ENCODE peak calls at places on chromosomes 5 and 9, in four cellular contexts. One of them, this sample, is unnamed. For H3K36me3, the result is how much of the 10 kb centered on the place peaks cover.

GRCh38 chr5:26148569-26149107 is 889.7 kb downstream of the CDH9 start:
- DNase-seq in CD8-positive, alpha-beta memory T cell: no peak
- DNase-seq in effector memory CD4-positive, alpha-beta T cell: no peak
- DNase-seq in mesendoderm: peak
- DNase-seq in this sample: peak

GRCh38 chr5:154408806-154409205 is 37.0 kb upstream of the SAP30L start:
- DNase-seq in effector memory CD4-positive, alpha-beta T cell: no peak
- DNase-seq in mesendoderm: no peak
- DNase-seq in CD8-positive, alpha-beta memory T cell: no peak
- DNase-seq in this sample: no peak

GRCh38 chr9:82457959-82458358 is 469.4 kb downstream of the SPATA31D1 start:
- DNase-seq in CD8-positive, alpha-beta memory T cell: no peak
- DNase-seq in mesendoderm: no peak
- DNase-seq in effector memory CD4-positive, alpha-beta T cell: no peak
- DNase-seq in this sample: no peak

GRCh38 chr9:111627260-111627963 is 3.7 kb upstream of the DNAJC25 start:
- DNase-seq in CD8-positive, alpha-beta memory T cell: no peak
- DNase-seq in mesendoderm: no peak
- DNase-seq in effector memory CD4-positive, alpha-beta T cell: no peak
- DNase-seq in this sample: no peak

GRCh38 chr5:132479812-132480441 is 10.6 kb downstream of the IRF1 start:
- DNase-seq in mesendoderm: no peak
- DNase-seq in effector memory CD4-positive, alpha-beta T cell: no peak
- DNase-seq in CD8-positive, alpha-beta memory T cell: peak
- DNase-seq in this sample: no peak

GRCh38 chr9:82781965-82782392 is 281.0 kb downstream of the RASEF start:
- DNase-seq in mesendoderm: no peak
- DNase-seq in effector memory CD4-positive, alpha-beta T cell: no peak
- DNase-seq in CD8-positive, alpha-beta memory T cell: no peak
- DNase-seq in this sample: no peak

GRCh38 chr9:75087279-75087823 is 604 bp downstream of the NMRK1 start:
- DNase-seq in effector memory CD4-positive, alpha-beta T cell: peak
- DNase-seq in mesendoderm: peak
- DNase-seq in CD8-positive, alpha-beta memory T cell: peak
- DNase-seq in this sample: peak

GRCh38 chr5:67268233-67269011 is 71.8 kb upstream of the CD180 start:
- DNase-seq in mesendoderm: no peak
- DNase-seq in CD8-positive, alpha-beta memory T cell: no peak
- DNase-seq in effector memory CD4-positive, alpha-beta T cell: no peak
- DNase-seq in this sample: no peak

GRCh38 chr5:31859096-31859495 is 220.2 kb downstream of the PDZD2 start:
- DNase-seq in CD8-positive, alpha-beta memory T cell: no peak
- DNase-seq in mesendoderm: no peak
- DNase-seq in effector memory CD4-positive, alpha-beta T cell: no peak
- DNase-seq in this sample: no peak

GRCh38 chr5:78405820-78406750 is 45.7 kb downstream of the SCAMP1 start:
- DNase-seq in CD8-positive, alpha-beta memory T cell: no peak
- DNase-seq in effector memory CD4-positive, alpha-beta T cell: no peak
- DNase-seq in mesendoderm: no peak
- DNase-seq in this sample: no peak

GRCh38 chr5:77033338-77033737 is 3.1 kb downstream of the AGGF1 start:
- DNase-seq in mesendoderm: peak
- DNase-seq in effector memory CD4-positive, alpha-beta T cell: no peak
- DNase-seq in CD8-positive, alpha-beta memory T cell: no peak
- DNase-seq in this sample: no peak

GRCh38 chr5:77032635-77033034 is 2.4 kb downstream of the AGGF1 start:
- DNase-seq in mesendoderm: no peak
- DNase-seq in effector memory CD4-positive, alpha-beta T cell: no peak
- DNase-seq in CD8-positive, alpha-beta memory T cell: no peak
- DNase-seq in this sample: no peak

GRCh38 chr5:77030097-77031071 is at the start of gene AGGF1:
- DNase-seq in effector memory CD4-positive, alpha-beta T cell: peak
- DNase-seq in CD8-positive, alpha-beta memory T cell: peak
- DNase-seq in mesendoderm: peak
- DNase-seq in this sample: peak

GRCh38 chr5:77035950-77036349 is 5.7 kb downstream of the AGGF1 start:
- DNase-seq in effector memory CD4-positive, alpha-beta T cell: no peak
- DNase-seq in CD8-positive, alpha-beta memory T cell: no peak
- DNase-seq in mesendoderm: no peak
- DNase-seq in this sample: no peak
- H3K36me3 ChIP-seq in effector memory CD4-positive, alpha-beta T cell: under half
- H3K36me3 ChIP-seq in CD8-positive, alpha-beta memory T cell: under half
- H3K36me3 ChIP-seq in mesendoderm: under half
- H3K36me3 ChIP-seq in this sample: under half

GRCh38 chr9:26935847-26936246 is 11.2 kb downstream of the PLAA start:
- DNase-seq in mesendoderm: no peak
- DNase-seq in effector memory CD4-positive, alpha-beta T cell: no peak
- DNase-seq in CD8-positive, alpha-beta memory T cell: no peak
- DNase-seq in this sample: no peak
- H3K4me3 ChIP-seq in mesendoderm: no peak
- H3K4me3 ChIP-seq in effector memory CD4-positive, alpha-beta T cell: no peak
- H3K4me3 ChIP-seq in CD8-positive, alpha-beta memory T cell: no peak
- H3K4me3 ChIP-seq in this sample: no peak

GRCh38 chr9:128493424-128493823 is 11.1 kb upstream of the GLE1 start:
- DNase-seq in mesendoderm: no peak
- DNase-seq in effector memory CD4-positive, alpha-beta T cell: no peak
- DNase-seq in CD8-positive, alpha-beta memory T cell: no peak
- DNase-seq in this sample: peak
- H3K36me3 ChIP-seq in mesendoderm: under half
- H3K36me3 ChIP-seq in effector memory CD4-positive, alpha-beta T cell: under half
- H3K36me3 ChIP-seq in CD8-positive, alpha-beta memory T cell: under half
- H3K36me3 ChIP-seq in this sample: under half

GRCh38 chr5:142396436-142396835 is 71.6 kb upstream of the SPRY4 start:
- DNase-seq in effector memory CD4-positive, alpha-beta T cell: no peak
- DNase-seq in mesendoderm: no peak
- DNase-seq in CD8-positive, alpha-beta memory T cell: no peak
- DNase-seq in this sample: no peak
- H3K4me3 ChIP-seq in effector memory CD4-positive, alpha-beta T cell: no peak
- H3K4me3 ChIP-seq in mesendoderm: no peak
- H3K4me3 ChIP-seq in CD8-positive, alpha-beta memory T cell: no peak
- H3K4me3 ChIP-seq in this sample: no peak

GRCh38 chr5:54544044-54544443 is 26.5 kb downstream of the SNX18 start:
- DNase-seq in mesendoderm: no peak
- DNase-seq in effector memory CD4-positive, alpha-beta T cell: no peak
- DNase-seq in CD8-positive, alpha-beta memory T cell: no peak
- DNase-seq in this sample: no peak

GRCh38 chr5:54551292-54551691 is 33.7 kb downstream of the SNX18 start:
- DNase-seq in CD8-positive, alpha-beta memory T cell: no peak
- DNase-seq in effector memory CD4-positive, alpha-beta T cell: no peak
- DNase-seq in mesendoderm: no peak
- DNase-seq in this sample: no peak

GRCh38 chr5:54548565-54548964 is 31.0 kb downstream of the SNX18 start:
- DNase-seq in mesendoderm: no peak
- DNase-seq in effector memory CD4-positive, alpha-beta T cell: no peak
- DNase-seq in CD8-positive, alpha-beta memory T cell: no peak
- DNase-seq in this sample: no peak

GRCh38 chr5:54545796-54546195 is 28.2 kb downstream of the SNX18 start:
- DNase-seq in mesendoderm: no peak
- DNase-seq in CD8-positive, alpha-beta memory T cell: no peak
- DNase-seq in effector memory CD4-positive, alpha-beta T cell: no peak
- DNase-seq in this sample: no peak

DNA sequence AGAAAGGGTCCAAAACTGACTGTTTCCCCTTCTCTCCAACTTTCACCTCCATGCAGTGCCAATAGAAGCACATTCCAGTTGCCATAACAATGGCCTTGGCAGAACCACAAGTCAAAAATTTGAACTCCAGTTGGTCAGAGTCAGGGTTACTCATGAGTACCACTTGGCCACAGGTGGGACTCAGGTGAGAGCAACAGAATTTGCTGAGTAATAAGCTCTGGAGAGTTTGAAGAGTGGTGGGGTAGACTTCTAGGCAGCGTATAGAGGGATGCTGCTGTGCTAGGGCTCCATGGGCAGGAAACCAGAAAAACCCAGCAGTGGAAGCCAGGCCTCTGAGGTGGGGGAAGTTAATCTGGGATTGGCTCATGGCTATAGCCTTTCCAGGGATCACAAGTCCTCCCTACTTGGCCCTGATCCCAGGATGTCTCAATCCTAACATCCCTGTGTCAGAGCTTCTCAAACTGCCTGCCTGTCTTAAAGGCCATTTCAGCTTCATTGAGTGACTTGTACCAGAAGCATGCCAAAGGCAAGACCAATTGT is 30.2 kb downstream of the SNX18 start:
- DNase-seq in mesendoderm: no peak
- DNase-seq in CD8-positive, alpha-beta memory T cell: no peak
- DNase-seq in effector memory CD4-positive, alpha-beta T cell: no peak
- DNase-seq in this sample: no peak
- H3K36me3 ChIP-seq in mesendoderm: under half
- H3K36me3 ChIP-seq in CD8-positive, alpha-beta memory T cell: under half
- H3K36me3 ChIP-seq in effector memory CD4-positive, alpha-beta T cell: under half
- H3K36me3 ChIP-seq in this sample: under half

DNA sequence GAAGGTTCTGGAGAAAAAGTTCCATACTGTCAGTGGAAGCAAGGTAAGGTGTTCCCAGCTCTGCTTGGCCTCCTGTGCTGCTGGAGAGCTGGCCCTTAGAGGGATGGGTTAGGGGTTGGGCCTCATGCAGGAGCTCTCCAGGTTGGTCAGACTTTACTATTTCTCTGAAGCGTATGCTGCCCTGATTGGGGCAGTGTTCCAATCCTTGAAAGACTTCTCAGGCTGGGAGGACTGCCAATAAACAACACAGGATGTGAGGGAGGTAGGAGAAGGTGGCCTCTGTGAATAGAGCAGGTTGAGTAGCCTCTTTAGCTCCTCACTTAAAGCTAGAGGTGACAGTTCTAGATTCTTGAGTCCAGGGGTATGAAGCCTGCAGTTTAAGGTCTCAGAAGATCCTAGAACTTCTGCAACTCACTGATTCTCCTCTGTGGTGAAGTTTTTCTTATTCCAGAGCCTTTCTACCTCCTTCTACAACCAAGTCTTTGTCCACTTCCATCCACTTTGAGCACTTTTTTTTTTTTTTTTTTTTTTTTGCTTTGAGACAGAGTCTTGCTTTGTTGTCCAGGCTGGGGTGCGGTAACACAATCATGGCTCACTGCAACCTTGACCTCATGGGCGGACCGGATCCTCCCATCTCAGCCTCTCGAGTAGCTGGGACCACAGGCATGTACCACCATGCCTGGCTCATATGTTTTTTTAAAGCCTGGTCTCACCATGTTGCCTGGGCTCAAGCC is 3.0 kb downstream of the HNRNPAB start:
- DNase-seq in CD8-positive, alpha-beta memory T cell: no peak
- DNase-seq in effector memory CD4-positive, alpha-beta T cell: no peak
- DNase-seq in mesendoderm: no peak
- DNase-seq in this sample: no peak
- H3K4me3 ChIP-seq in CD8-positive, alpha-beta memory T cell: no peak
- H3K4me3 ChIP-seq in effector memory CD4-positive, alpha-beta T cell: no peak
- H3K4me3 ChIP-seq in mesendoderm: no peak
- H3K4me3 ChIP-seq in this sample: no peak

GRCh38 chr5:1521054-1521453 is 2.7 kb downstream of the LPCAT1 start:
- DNase-seq in effector memory CD4-positive, alpha-beta T cell: no peak
- DNase-seq in CD8-positive, alpha-beta memory T cell: no peak
- DNase-seq in mesendoderm: no peak
- DNase-seq in this sample: peak
- H3K36me3 ChIP-seq in effector memory CD4-positive, alpha-beta T cell: under half
- H3K36me3 ChIP-seq in CD8-positive, alpha-beta memory T cell: under half
- H3K36me3 ChIP-seq in mesendoderm: under half
- H3K36me3 ChIP-seq in this sample: under half

GRCh38 chr9:121550569-121551512 is 51.2 kb upstream of the GGTA1 start:
- DNase-seq in effector memory CD4-positive, alpha-beta T cell: peak
- DNase-seq in CD8-positive, alpha-beta memory T cell: peak
- DNase-seq in mesendoderm: peak
- DNase-seq in this sample: peak
- H3K4me3 ChIP-seq in effector memory CD4-positive, alpha-beta T cell: no peak
- H3K4me3 ChIP-seq in CD8-positive, alpha-beta memory T cell: no peak
- H3K4me3 ChIP-seq in mesendoderm: no peak
- H3K4me3 ChIP-seq in this sample: peak

This sample was measured in H7.